ENCODE peak calls at places on chromosome 7, in five cellular contexts. D is thyroid gland, O is fibroblast of lung, N is gastrocnemius medialis, K is breast epithelium. G is an unnamed sample. For H3K36me3, the result is how much of the 10 kb centered on the place peaks cover.

GRCh38 chr7:138890782-138891445 is 90.3 kb downstream of the KIAA1549 start:
- DNase-seq in O (peak), N (no peak), D (no peak), K (peak), G (no peak)

GRCh38 chr7:156493942-156494341 is 146.6 kb upstream of the RNF32 start:
- DNase-seq in D (no peak), N (no peak), O (peak), K (no peak), G (no peak)

GRCh38 chr7:26156454-26157365 is 4.7 kb downstream of the NFE2L3 start:
- DNase-seq in D (no peak), N (no peak), K (no peak), O (peak), G (peak)

GRCh38 chr7:51246258-51247245 is 70.1 kb downstream of the COBL start:
- DNase-seq in N (no peak), O (no peak), D (no peak), K (no peak), G (no peak)

GRCh38 chr7:28627869-28628268 is 215.6 kb downstream of the CREB5 start:
- DNase-seq in K (no peak), D (no peak), N (no peak), O (no peak), G (no peak)

GRCh38 chr7:143341842-143342241 is 20.7 kb downstream of the FAM131B start:
- DNase-seq in K (no peak), D (no peak), N (no peak), O (no peak), G (no peak)

GRCh38 chr7:98224701-98225181 is 13.5 kb downstream of the BHLHA15 start:
- DNase-seq in K (no peak), O (no peak), N (no peak), D (no peak), G (no peak)

GRCh38 chr7:138089080-138089901 is 13.0 kb downstream of the AKR1D1 start:
- DNase-seq in K (no peak), O (peak), N (no peak), D (no peak), G (no peak)

GRCh38 chr7:157576415-157576814 is 239.6 kb downstream of the DNAJB6 start:
- DNase-seq in D (peak), O (no peak), N (no peak), K (no peak), G (no peak)

GRCh38 chr7:129163875-129164544 is 19.5 kb downstream of the TSPAN33 start:
- DNase-seq in K (no peak), N (no peak), D (no peak), O (peak), G (peak)

GRCh38 chr7:33432825-33433224 is 303.5 kb downstream of the BBS9 start:
- DNase-seq in N (no peak), D (no peak), K (no peak), O (peak), G (no peak)

GRCh38 chr7:42672339-42672990 is 239.4 kb downstream of the C7orf25 start:
- DNase-seq in D (no peak), K (no peak), N (no peak), O (peak), G (no peak)

GRCh38 chr7:378041-378420 is 88.1 kb downstream of the FOXL3 start:
- DNase-seq in K (peak), N (no peak), O (no peak), D (no peak), G (no peak)

GRCh38 chr7:149701495-149702240 is 71.7 kb downstream of the ZNF467 start:
- DNase-seq in N (no peak), K (no peak), D (no peak), O (no peak), G (no peak)

GRCh38 chr7:48665361-48666135 is 258.8 kb upstream of the CDC14C start:
- DNase-seq in O (no peak), K (no peak), D (no peak), N (no peak), G (no peak)

GRCh38 chr7:120743128-120743527 is 114.8 kb downstream of the TSPAN12 start:
- DNase-seq in D (no peak), N (no peak), O (no peak), K (no peak), G (no peak)

DNA sequence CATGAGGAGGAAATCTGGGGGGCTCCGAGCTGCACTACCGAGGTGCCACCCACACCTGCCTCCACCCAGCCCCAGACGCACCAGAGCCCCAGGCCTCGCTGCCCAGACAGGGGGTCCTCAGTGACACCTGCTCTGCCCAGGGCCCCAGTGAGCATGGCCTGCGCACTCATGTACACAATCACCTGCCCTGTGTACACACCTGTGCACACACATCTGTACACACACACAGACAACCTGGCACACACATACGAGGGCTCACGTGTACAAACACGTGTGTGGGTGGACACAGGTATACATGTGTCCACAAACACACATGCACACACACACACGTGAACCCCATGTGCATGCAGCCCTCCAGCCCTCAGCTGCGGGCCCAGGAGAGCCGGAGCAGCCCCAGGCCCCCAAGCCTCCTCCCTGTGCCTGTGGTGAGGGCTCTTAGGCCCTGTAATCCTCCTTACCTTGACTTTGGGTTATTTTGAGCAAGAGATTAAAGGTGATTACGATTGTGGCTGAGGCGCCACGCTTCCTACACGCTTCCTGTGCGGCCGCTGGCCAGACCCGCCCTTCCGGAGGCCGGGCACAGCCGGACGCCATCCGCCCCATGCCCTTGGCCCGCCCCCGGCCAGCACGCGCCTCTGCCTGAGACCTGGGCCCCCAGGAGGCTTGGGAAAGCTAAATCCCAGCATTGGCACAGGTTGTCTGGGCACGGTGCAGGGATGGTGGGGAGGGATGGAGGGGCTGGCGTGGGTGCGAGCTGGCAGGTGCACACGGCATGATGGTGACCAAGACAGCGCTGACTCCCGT is 71.9 kb downstream of the ELFN1 start:
- DNase-seq in N (no peak), K (no peak), O (no peak), D (no peak), G (no peak)
- H3K4me3 ChIP-seq in N (no peak), K (no peak), O (no peak), D (no peak), G (no peak)

GRCh38 chr7:47414342-47415288 is 167.3 kb downstream of the TNS3 start:
- DNase-seq in N (no peak), O (no peak), K (no peak), D (no peak), G (no peak)
- H3K36me3 ChIP-seq in N (under half), O (under half), K (under half), D (under half), G (under half)

GRCh38 chr7:87173456-87173855 is 21.2 kb downstream of the DMTF1 start:
- DNase-seq in D (no peak), N (no peak), K (no peak), O (no peak), G (no peak)

GRCh38 chr7:87170828-87171227 is 18.6 kb downstream of the DMTF1 start:
- DNase-seq in O (no peak), K (no peak), D (no peak), N (no peak), G (no peak)

DNA sequence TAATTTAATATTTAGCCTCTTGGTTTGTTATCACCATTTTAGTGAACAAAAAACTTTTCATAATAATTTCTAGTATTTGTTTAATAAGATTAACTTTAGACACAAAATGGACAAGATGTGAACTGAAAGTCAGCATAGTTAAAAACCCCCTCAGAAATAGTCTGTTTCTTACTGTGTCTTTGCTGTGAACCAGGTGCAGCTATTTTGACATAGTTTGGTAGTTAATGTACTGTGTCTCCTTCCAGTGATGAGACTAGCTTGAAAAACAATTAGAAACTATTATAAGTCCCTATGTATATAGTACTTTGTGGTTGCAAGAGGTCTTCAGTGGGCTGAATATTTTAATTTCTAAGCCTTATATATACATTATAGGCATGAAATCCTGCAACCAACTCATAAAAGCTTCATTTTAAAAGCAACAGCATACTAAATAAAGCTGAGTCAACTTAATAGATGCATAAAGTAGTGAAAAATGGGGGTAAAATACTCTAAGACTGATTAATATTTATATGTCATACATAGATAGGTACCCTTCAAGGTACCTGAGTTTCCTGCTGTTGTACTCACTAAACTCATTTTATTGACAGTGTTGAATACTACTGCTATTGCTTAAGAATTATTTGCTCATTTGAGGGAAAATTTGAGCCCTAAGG is 19.2 kb downstream of the DMTF1 start:
- DNase-seq in N (no peak), K (no peak), O (no peak), D (no peak), G (no peak)
- H3K4me3 ChIP-seq in N (no peak), K (no peak), O (no peak), D (no peak), G (no peak)

GRCh38 chr7:55977831-55978230 is 13.4 kb downstream of the NIPSNAP2 start:
- DNase-seq in O (peak), K (no peak), D (peak), N (no peak), G (no peak)
- H3K36me3 ChIP-seq in O (under half), K (under half), D (under half), N (under half), G (under half)

DNA sequence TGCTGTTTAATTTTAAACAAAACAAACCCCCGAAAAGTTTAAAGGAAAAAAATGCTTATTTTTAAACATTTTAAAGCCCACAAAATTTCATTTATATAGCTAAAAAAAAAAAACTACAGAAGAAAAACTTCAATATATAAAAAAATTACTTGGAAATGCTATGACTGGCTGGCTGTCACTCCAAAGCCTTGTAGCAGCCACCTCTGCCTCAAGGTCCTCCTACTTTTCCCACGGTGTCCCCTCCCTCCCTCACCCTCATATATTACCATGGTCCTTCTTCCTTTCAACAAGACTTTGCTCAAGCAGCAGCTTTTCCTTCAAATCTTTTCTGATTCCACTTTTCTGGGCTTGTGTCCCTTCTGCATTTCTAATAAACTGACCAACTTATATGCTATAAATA is 122.0 kb downstream of the TPK1 start:
- DNase-seq in D (no peak), K (no peak), O (no peak), N (no peak), G (no peak)
- H3K4me3 ChIP-seq in D (no peak), K (no peak), O (no peak), N (no peak), G (no peak)

GRCh38 chr7:4995429-4995969 is 36.5 kb upstream of the MMD2 start:
- DNase-seq in O (no peak), N (no peak), D (no peak), K (no peak), G (no peak)

GRCh38 chr7:4996696-4997222 is 37.8 kb upstream of the MMD2 start:
- DNase-seq in N (no peak), K (no peak), O (no peak), D (no peak), G (no peak)

GRCh38 chr7:4998244-4998643 is 39.3 kb upstream of the MMD2 start:
- DNase-seq in D (no peak), N (no peak), K (no peak), O (no peak), G (no peak)

GRCh38 chr7:4998830-4999768 is 40.1 kb upstream of the MMD2 start:
- DNase-seq in O (no peak), N (no peak), D (no peak), K (no peak), G (no peak)

GRCh38 chr7:4993471-4993870 is 34.5 kb upstream of the MMD2 start:
- DNase-seq in O (no peak), N (no peak), K (no peak), D (no peak), G (no peak)
- H3K36me3 ChIP-seq in O (under half), N (under half), K (under half), D (under half), G (half or more)

GRCh38 chr7:2909471-2910039 is 65.4 kb upstream of the GNA12 start:
- DNase-seq in D (no peak), N (no peak), K (no peak), O (no peak), G (no peak)

GRCh38 chr7:2915023-2915422 is 70.9 kb upstream of the GNA12 start:
- DNase-seq in N (no peak), O (no peak), D (no peak), K (no peak), G (no peak)

GRCh38 chr7:2913760-2914387 is 69.8 kb upstream of the GNA12 start:
- DNase-seq in O (no peak), N (no peak), D (no peak), K (no peak), G (no peak)

GRCh38 chr7:2911466-2911865 is 67.4 kb upstream of the GNA12 start:
- DNase-seq in D (no peak), K (no peak), O (no peak), N (no peak), G (no peak)

DNA sequence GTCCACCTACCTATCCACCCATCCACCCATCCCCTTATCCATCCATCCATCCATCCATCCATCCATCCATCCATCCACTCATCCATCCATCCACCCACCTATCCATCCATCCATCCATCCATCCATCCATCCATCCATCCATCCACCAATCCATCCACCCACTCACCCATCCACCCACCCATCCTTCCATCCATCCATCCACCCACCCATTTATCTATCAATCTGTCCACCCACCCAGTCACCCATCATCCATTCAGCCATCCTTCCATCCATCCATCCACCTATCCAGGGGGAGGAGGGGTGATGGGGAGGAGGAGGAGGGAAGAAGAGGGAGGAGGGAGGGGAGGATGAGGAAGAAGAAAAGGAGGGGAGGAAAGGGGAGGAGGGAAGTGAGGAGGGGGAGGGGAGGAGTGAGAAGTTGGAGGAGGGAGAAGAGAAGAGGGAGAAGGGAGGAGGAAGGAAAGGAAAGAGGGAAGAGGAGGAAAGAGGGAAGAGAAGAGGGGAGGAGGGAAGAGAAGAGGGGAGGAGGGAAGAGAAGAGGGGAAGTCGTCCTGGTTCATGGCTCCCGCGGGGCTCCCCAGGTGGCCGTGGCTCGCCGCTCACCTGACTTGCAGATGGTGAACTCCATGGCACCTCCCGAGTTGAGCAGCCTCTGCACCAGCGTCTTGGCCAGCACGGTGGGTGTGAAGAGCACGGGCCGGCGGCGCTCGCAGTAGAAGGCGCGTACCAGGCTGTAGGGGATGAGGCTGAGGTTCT is 68.8 kb upstream of the GNA12 start:
- DNase-seq in K (no peak), N (no peak), O (no peak), D (no peak), G (no peak)
- H3K4me3 ChIP-seq in K (no peak), N (no peak), O (no peak), D (no peak), G (no peak)

DNA sequence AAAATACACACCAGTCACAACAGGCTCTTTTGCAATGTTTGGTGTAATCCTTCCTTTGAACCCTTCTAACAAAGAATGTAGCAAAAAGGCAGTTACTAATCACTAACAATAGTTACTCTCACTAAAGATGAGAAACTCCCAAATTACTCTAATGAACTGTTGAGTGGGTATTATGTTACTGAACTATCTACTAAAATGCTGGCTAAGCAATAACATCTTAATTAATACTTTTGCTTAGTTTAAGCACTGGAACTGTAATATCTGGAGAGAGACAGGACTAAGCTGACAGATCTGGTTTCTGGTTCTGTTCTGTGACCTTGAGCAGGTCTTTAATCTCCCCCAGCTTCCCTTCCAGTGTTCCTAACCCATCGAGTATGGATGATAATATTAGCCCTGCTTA is 241.7 kb downstream of the CHCHD3 start:
- DNase-seq in O (no peak), K (no peak), N (no peak), D (no peak), G (no peak)
- H3K36me3 ChIP-seq in O (under half), K (under half), N (under half), D (under half), G (under half)

DNA sequence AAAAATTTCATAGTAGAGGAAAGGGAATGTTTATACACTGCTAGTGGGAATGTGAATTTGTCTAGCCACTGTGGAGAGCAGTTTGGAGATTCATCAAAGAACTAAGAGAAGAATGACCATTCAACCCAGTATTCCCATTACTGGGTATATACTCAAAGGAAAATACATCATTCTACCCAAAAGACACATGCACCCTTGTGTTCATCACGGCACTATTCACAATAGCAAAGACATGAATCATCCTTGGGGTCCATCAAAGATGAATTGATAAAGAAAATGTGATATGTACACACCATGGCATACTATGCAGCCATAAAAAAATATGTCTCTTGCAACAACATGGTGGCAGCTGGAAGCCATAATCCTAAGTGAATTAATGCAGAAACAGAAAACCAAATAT is 825.7 kb downstream of the TNS3 start:
- DNase-seq in K (no peak), O (no peak), N (no peak), D (no peak), G (no peak)
- H3K4me3 ChIP-seq in K (no peak), O (no peak), N (no peak), D (no peak), G (no peak)

G was measured in SK-N-MC.